ENCODE peak calls at places on chromosomes 11 and 22, in eight cellular contexts. One of them, this sample, is unnamed.

GRCh38 chr11:73227571-73228211 is 9.6 kb downstream of the P2RY2 start:
- DNase-seq in NCI-H345: peak; percentile 11
- DNase-seq in adipocyte: no peak
- DNase-seq in sciatic nerve: peak; percentile 46
- DNase-seq in LHCN-M2: no peak
- DNase-seq in EL: no peak
- DNase-seq in GM12891: no peak
- DNase-seq in HT-29: peak; percentile 95
- DNase-seq in this sample: peak; percentile 53

GRCh38 chr11:29448246-29448877 is 568.5 kb downstream of the KCNA4 start:
- DNase-seq in GM12891: no peak
- DNase-seq in NCI-H345: no peak
- DNase-seq in EL: peak; percentile 4
- DNase-seq in adipocyte: peak; percentile 56
- DNase-seq in HT-29: peak; percentile 42
- DNase-seq in LHCN-M2: peak; percentile 51
- DNase-seq in sciatic nerve: no peak
- DNase-seq in this sample: no peak

GRCh38 chr11:20594274-20595061 is 4.9 kb upstream of the SLC6A5 start:
- DNase-seq in NCI-H345: no peak
- DNase-seq in sciatic nerve: no peak
- DNase-seq in EL: no peak
- DNase-seq in HT-29: no peak
- DNase-seq in GM12891: no peak
- DNase-seq in LHCN-M2: no peak
- DNase-seq in adipocyte: no peak
- DNase-seq in this sample: no peak

GRCh38 chr11:63670738-63671321 is 346 bp downstream of the ATL3 start:
- DNase-seq in sciatic nerve: peak; percentile 76
- DNase-seq in adipocyte: peak; percentile 82
- DNase-seq in LHCN-M2: peak; percentile 74
- DNase-seq in GM12891: no peak
- DNase-seq in EL: peak; percentile 66
- DNase-seq in HT-29: peak; percentile 84
- DNase-seq in NCI-H345: peak; percentile 36
- DNase-seq in this sample: no peak

GRCh38 chr11:3995949-3996554 is 98.5 kb upstream of the RRM1 start:
- DNase-seq in NCI-H345: no peak
- DNase-seq in HT-29: no peak
- DNase-seq in LHCN-M2: peak; percentile 49
- DNase-seq in EL: peak; percentile 78
- DNase-seq in sciatic nerve: no peak
- DNase-seq in adipocyte: peak; percentile 46
- DNase-seq in GM12891: no peak
- DNase-seq in this sample: no peak

GRCh38 chr22:17749605-17750395 is 24.5 kb downstream of the BID start:
- DNase-seq in sciatic nerve: no peak
- DNase-seq in adipocyte: no peak
- DNase-seq in LHCN-M2: no peak
- DNase-seq in EL: no peak
- DNase-seq in HT-29: no peak
- DNase-seq in NCI-H345: no peak
- DNase-seq in GM12891: no peak
- DNase-seq in this sample: no peak

GRCh38 chr11:33696411-33696810 is 4.2 kb downstream of the C11orf91 start:
- DNase-seq in GM12891: no peak
- DNase-seq in adipocyte: no peak
- DNase-seq in LHCN-M2: no peak
- DNase-seq in HT-29: no peak
- DNase-seq in EL: no peak
- DNase-seq in NCI-H345: no peak
- DNase-seq in sciatic nerve: no peak
- DNase-seq in this sample: no peak

GRCh38 chr11:116037851-116038250 is 533.6 kb upstream of the CADM1 start:
- DNase-seq in HT-29: no peak
- DNase-seq in GM12891: no peak
- DNase-seq in adipocyte: no peak
- DNase-seq in LHCN-M2: peak; percentile 29
- DNase-seq in NCI-H345: peak; percentile 64
- DNase-seq in sciatic nerve: no peak
- DNase-seq in EL: no peak
- DNase-seq in this sample: no peak

GRCh38 chr11:117876341-117877119 is at the start of gene FXYD6:
- DNase-seq in EL: no peak
- DNase-seq in adipocyte: peak; percentile 40
- DNase-seq in LHCN-M2: peak; percentile 22
- DNase-seq in GM12891: no peak
- DNase-seq in NCI-H345: peak; percentile 72
- DNase-seq in HT-29: no peak
- DNase-seq in sciatic nerve: no peak
- DNase-seq in this sample: peak; percentile 76

GRCh38 chr22:35488513-35488912 is 52.1 kb upstream of the RASD2 start:
- DNase-seq in EL: no peak
- DNase-seq in HT-29: no peak
- DNase-seq in adipocyte: no peak
- DNase-seq in sciatic nerve: no peak
- DNase-seq in NCI-H345: peak; percentile 37
- DNase-seq in GM12891: no peak
- DNase-seq in LHCN-M2: no peak
- DNase-seq in this sample: no peak

GRCh38 chr11:27472398-27473016 is at the start of gene LGR4:
- DNase-seq in GM12891: peak; percentile 73
- DNase-seq in EL: peak; percentile 95
- DNase-seq in sciatic nerve: peak; percentile 92
- DNase-seq in adipocyte: peak; percentile 97
- DNase-seq in HT-29: peak; percentile 97
- DNase-seq in LHCN-M2: peak; percentile 88
- DNase-seq in NCI-H345: peak; percentile 96
- DNase-seq in this sample: peak; percentile 97

GRCh38 chr11:90133560-90134145 is 810 bp upstream of the NAALAD2 start:
- DNase-seq in NCI-H345: no peak
- DNase-seq in adipocyte: no peak
- DNase-seq in sciatic nerve: no peak
- DNase-seq in EL: no peak
- DNase-seq in LHCN-M2: no peak
- DNase-seq in HT-29: no peak
- DNase-seq in GM12891: no peak
- DNase-seq in this sample: no peak

GRCh38 chr11:108997826-108998225 is 333.0 kb downstream of the DDX10 start:
- DNase-seq in sciatic nerve: no peak
- DNase-seq in LHCN-M2: no peak
- DNase-seq in GM12891: no peak
- DNase-seq in adipocyte: peak; percentile 11
- DNase-seq in HT-29: no peak
- DNase-seq in NCI-H345: no peak
- DNase-seq in EL: no peak
- DNase-seq in this sample: no peak

GRCh38 chr11:122923302-122923701 is 40.7 kb downstream of the JHY start:
- DNase-seq in HT-29: no peak
- DNase-seq in adipocyte: no peak
- DNase-seq in LHCN-M2: no peak
- DNase-seq in EL: no peak
- DNase-seq in GM12891: no peak
- DNase-seq in sciatic nerve: no peak
- DNase-seq in NCI-H345: no peak
- DNase-seq in this sample: no peak

GRCh38 chr11:62792193-62792575 is 378 bp upstream of the TMEM223 start:
- DNase-seq in GM12891: no peak
- DNase-seq in NCI-H345: no peak
- DNase-seq in HT-29: no peak
- DNase-seq in sciatic nerve: no peak
- DNase-seq in LHCN-M2: no peak
- DNase-seq in EL: no peak
- DNase-seq in adipocyte: no peak
- DNase-seq in this sample: no peak

GRCh38 chr22:49198705-49199084 is 629.0 kb downstream of the BRD1 start:
- DNase-seq in HT-29: no peak
- DNase-seq in NCI-H345: no peak
- DNase-seq in sciatic nerve: peak; percentile 47
- DNase-seq in GM12891: no peak
- DNase-seq in adipocyte: no peak
- DNase-seq in EL: no peak
- DNase-seq in LHCN-M2: no peak
- DNase-seq in this sample: peak; percentile 24

GRCh38 chr22:42639541-42640241 is 710 bp downstream of the ATP5MGL start:
- DNase-seq in HT-29: no peak
- DNase-seq in NCI-H345: no peak
- DNase-seq in EL: peak; percentile 36
- DNase-seq in LHCN-M2: peak; percentile 66
- DNase-seq in adipocyte: no peak
- DNase-seq in sciatic nerve: no peak
- DNase-seq in GM12891: no peak
- DNase-seq in this sample: no peak

GRCh38 chr11:59186130-59186594 is 14.2 kb downstream of the DTX4 start:
- DNase-seq in sciatic nerve: no peak
- DNase-seq in EL: peak; percentile 30
- DNase-seq in adipocyte: peak; percentile 26
- DNase-seq in LHCN-M2: peak; percentile 10
- DNase-seq in GM12891: peak; percentile 60
- DNase-seq in HT-29: peak; percentile 98
- DNase-seq in NCI-H345: no peak
- DNase-seq in this sample: no peak

GRCh38 chr22:31342389-31343125 is 3.6 kb downstream of the PATZ1 start:
- DNase-seq in HT-29: no peak
- DNase-seq in sciatic nerve: no peak
- DNase-seq in GM12891: no peak
- DNase-seq in EL: no peak
- DNase-seq in NCI-H345: no peak
- DNase-seq in adipocyte: no peak
- DNase-seq in LHCN-M2: no peak
- DNase-seq in this sample: no peak

GRCh38 chr22:32281092-32281491 is 25.9 kb upstream of the SLC5A4 start:
- DNase-seq in adipocyte: no peak
- DNase-seq in EL: peak; percentile 59
- DNase-seq in LHCN-M2: peak; percentile 74
- DNase-seq in HT-29: no peak
- DNase-seq in sciatic nerve: peak; percentile 35
- DNase-seq in GM12891: no peak
- DNase-seq in NCI-H345: peak; percentile 0
- DNase-seq in this sample: no peak

GRCh38 chr11:61739966-61740365 is 12.5 kb upstream of the MYRF start:
- DNase-seq in EL: no peak
- DNase-seq in sciatic nerve: no peak
- DNase-seq in LHCN-M2: no peak
- DNase-seq in NCI-H345: no peak
- DNase-seq in adipocyte: no peak
- DNase-seq in GM12891: no peak
- DNase-seq in HT-29: peak; percentile 47
- DNase-seq in this sample: no peak